ENCODE peak calls at places on chromosomes 16 and 17, in six cellular contexts. F is RPMI7951; D is GDM1; I is naive thymus-derived CD4-positive, alpha-beta T cell; E is amniotic epithelial cell; S is stimulated activated CD8-positive, alpha-beta memory T cell treated with anti-CD3 and anti-CD28 coated beads, Interleukin-4, amount 100 ng/mL, for 24 hours. O is an unnamed sample.

GRCh38 chr16:81879625-81880024 is 100.5 kb downstream of the PLCG2 start:
- DNase-seq in S (no peak), F (no peak), D (no peak), I (no peak), E (no peak), O (no peak)

GRCh38 chr17:7807206-7807605 is 26.8 kb upstream of the KDM6B start:
- DNase-seq in D (no peak), E (no peak), F (no peak), I (no peak), S (no peak), O (no peak)

GRCh38 chr16:57883953-57884654 is 81.8 kb upstream of the KIFC3 start:
- DNase-seq in D (no peak), E (no peak), I (no peak), S (no peak), F (no peak), O (no peak)

GRCh38 chr16:74929636-74930035 is 55.3 kb downstream of the WDR59 start:
- DNase-seq in D (no peak), I (no peak), S (no peak), E (no peak), F (no peak), O (no peak)

GRCh38 chr17:64008346-64008745 is 10.2 kb downstream of the PRR29 start:
- DNase-seq in E (no peak), D (no peak), S (no peak), I (no peak), F (no peak), O (no peak)

GRCh38 chr16:11202260-11203091 is 53.5 kb downstream of the SOCS1 start:
- DNase-seq in E (peak), I (no peak), D (no peak), S (no peak), F (no peak), O (no peak)

GRCh38 chr17:2259769-2260536 is 43.6 kb downstream of the SMG6 start:
- DNase-seq in S (peak), E (peak), D (no peak), I (peak), F (no peak), O (no peak)

GRCh38 chr16:22665803-22666202 is 148.2 kb upstream of the HS3ST2 start:
- DNase-seq in I (no peak), E (no peak), S (no peak), D (no peak), F (no peak), O (no peak)

GRCh38 chr16:75733305-75734141 is 7.2 kb upstream of the CPHXL start:
- DNase-seq in S (no peak), D (no peak), I (no peak), F (peak), E (peak), O (peak)

GRCh38 chr17:78706271-78706915 is 75.7 kb downstream of the CYTH1 start:
- DNase-seq in S (no peak), I (no peak), E (no peak), F (peak), D (no peak), O (peak)

GRCh38 chr17:13337171-13337570 is 264.6 kb downstream of the HS3ST3A1 start:
- DNase-seq in S (no peak), E (no peak), D (no peak), I (no peak), F (no peak), O (peak)

GRCh38 chr17:51050291-51051033 is 70.2 kb downstream of the SPAG9 start:
- DNase-seq in D (no peak), I (no peak), S (no peak), E (no peak), F (peak), O (no peak)

GRCh38 chr16:726438-727290 is at the start of the genes CCDC78 and HAGHL:
- DNase-seq in E (no peak), F (peak), I (no peak), S (peak), D (no peak), O (no peak)

GRCh38 chr17:36597229-36597628 is 4.2 kb upstream of the MRM1 start:
- DNase-seq in I (no peak), E (no peak), D (no peak), S (no peak), F (no peak), O (no peak)

GRCh38 chr17:54404259-54404658 is 496.4 kb upstream of the TOM1L1 start:
- DNase-seq in I (no peak), D (no peak), F (no peak), S (no peak), E (no peak), O (no peak)

GRCh38 chr17:11282586-11282985 is 41.6 kb downstream of the SHISA6 start:
- DNase-seq in D (no peak), I (no peak), S (no peak), F (no peak), E (no peak), O (no peak)

GRCh38 chr16:81945665-81946064 is 65.6 kb downstream of the SDR42E1 start:
- DNase-seq in S (no peak), I (no peak), D (no peak), F (peak), E (peak), O (peak)

GRCh38 chr17:81365148-81365600 is 30.1 kb upstream of the BAHCC1 start:
- DNase-seq in E (peak), F (no peak), D (no peak), I (no peak), S (no peak), O (no peak)

GRCh38 chr17:48113201-48113676 is 5.7 kb downstream of the SNX11 start:
- DNase-seq in E (no peak), I (peak), F (no peak), S (no peak), D (no peak), O (no peak)